ENCODE peak calls at places on chromosomes 3 and 15, in four cellular contexts. U is body of pancreas, G is OCI-LY7, B is right cardiac atrium. L is an unnamed sample.

GRCh38 chr15:77824361-77824985 is 191.8 kb upstream of the LINGO1 start:
- DNase-seq in B (peak; percentile 14), G (no peak), U (no peak), L (no peak)

GRCh38 chr15:35505152-35505551 is 40.8 kb downstream of the DPH6 start:
- DNase-seq in B (no peak), U (no peak), G (no peak), L (no peak)

GRCh38 chr3:172707967-172708366 is 2.9 kb downstream of the NCEH1 start:
- DNase-seq in B (no peak), U (no peak), G (no peak), L (no peak)

GRCh38 chr3:89504432-89504831 is 397.0 kb downstream of the EPHA3 start:
- DNase-seq in G (no peak), B (no peak), U (no peak), L (no peak)

GRCh38 chr3:25592510-25592968 is 72.2 kb downstream of the TOP2B start:
- DNase-seq in B (peak; percentile 80), G (peak; percentile 19), U (peak; percentile 29), L (no peak)

GRCh38 chr3:146380052-146380451 is 89.3 kb downstream of the PLSCR2 start:
- DNase-seq in U (no peak), B (no peak), G (no peak), L (no peak)

GRCh38 chr3:133937756-133938601 is 42.3 kb upstream of the RAB6B start:
- DNase-seq in G (no peak), U (no peak), B (no peak), L (no peak)

GRCh38 chr15:48566669-48567068 is 78.8 kb downstream of the FBN1 start:
- DNase-seq in U (no peak), G (no peak), B (no peak), L (no peak)

GRCh38 chr3:113695818-113696645 is at the start of gene USF3:
- DNase-seq in U (peak; percentile 84), B (peak; percentile 91), G (peak; percentile 87), L (peak; percentile 83)

GRCh38 chr3:118987466-118987865 is 47.2 kb downstream of the IGSF11 start:
- DNase-seq in U (peak; percentile 92), B (peak; percentile 83), G (no peak), L (peak; percentile 95)

GRCh38 chr3:136209921-136210320 is 13.8 kb upstream of the MSL2 start:
- DNase-seq in G (no peak), B (no peak), U (no peak), L (no peak)

GRCh38 chr15:32675474-32675873 is 34.0 kb downstream of the SCG5 start:
- DNase-seq in B (no peak), U (no peak), G (no peak), L (no peak)

DNA sequence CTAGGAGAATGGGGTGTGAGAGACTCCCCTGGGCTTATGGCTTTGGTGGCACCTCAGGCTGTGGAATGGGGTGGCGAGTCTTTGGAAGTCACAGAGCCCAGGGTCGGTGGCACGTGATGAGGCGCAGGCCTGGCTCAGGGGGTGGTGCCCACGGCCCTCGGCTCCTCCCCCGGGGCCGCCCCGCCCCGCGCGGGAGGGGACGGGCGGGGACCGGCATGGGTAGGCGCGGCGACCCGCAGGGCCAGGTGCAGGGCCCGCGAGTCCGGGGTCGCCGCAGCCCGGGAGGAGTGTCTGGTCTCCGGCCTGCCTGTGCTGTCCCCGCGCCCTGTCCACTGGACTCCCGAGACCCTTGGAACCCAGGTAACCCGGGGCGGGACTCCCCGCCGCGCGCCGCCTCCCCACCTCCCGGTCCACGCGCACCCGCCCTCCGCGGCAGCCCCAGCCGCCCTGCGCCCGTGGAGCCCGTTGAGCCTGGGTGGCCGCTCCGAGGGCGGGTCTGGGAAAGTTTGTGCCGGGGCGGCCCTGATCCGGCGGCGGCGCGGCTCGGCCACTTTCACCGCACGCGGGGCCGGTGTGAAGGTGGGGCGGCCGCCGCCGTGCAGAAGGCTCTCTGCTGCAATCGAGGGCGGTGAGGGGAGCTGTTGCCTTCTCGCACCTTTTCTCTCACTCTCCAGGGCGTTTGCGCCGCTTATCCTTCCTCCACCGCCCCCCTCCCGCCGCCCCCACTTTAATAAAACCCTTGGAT is at the start of gene PAQR5:
- DNase-seq in B (peak; percentile 71), U (peak; percentile 66), G (no peak), L (peak; percentile 26)
- H3K4me3 ChIP-seq in B (peak within 1 kb of the TSS; percentile 61), U (peak within 1 kb of the TSS; percentile 24), G (no peak within 1 kb of the TSS), L (peak within 1 kb of the TSS; percentile 50)

DNA sequence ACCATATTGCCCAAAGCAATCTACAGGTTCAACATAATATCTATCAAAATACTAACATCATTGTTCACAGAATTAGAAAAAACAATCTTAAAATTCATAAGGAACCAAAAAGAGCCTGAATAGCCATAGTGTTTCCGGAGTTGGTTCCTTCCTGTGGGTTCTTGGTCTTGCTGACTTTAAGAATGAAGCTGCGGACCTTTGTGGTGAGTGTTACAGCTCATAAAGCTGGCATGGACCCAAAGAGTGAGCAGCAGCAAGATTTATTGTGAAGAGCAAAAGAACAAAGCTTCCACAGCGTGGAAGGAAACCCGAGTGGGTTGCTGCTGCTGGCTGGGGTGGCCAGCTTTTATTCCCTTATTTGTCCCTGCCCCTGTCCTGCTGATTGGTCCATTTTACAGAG is 15.3 kb upstream of the ACVR2B start:
- DNase-seq in B (no peak), G (no peak), U (peak; percentile 12), L (no peak)
- H3K4me3 ChIP-seq in B (no peak overlapping the region), G (no peak overlapping the region), U (no peak overlapping the region), L (no peak overlapping the region)

GRCh38 chr15:72156928-72157327 is 38.7 kb downstream of the SENP8 start:
- DNase-seq in G (no peak), U (no peak), B (no peak), L (no peak)

GRCh38 chr15:72155021-72155621 is 36.9 kb downstream of the SENP8 start:
- DNase-seq in U (peak; percentile 96), B (peak; percentile 85), G (no peak), L (peak; percentile 92)

GRCh38 chr15:72154316-72154715 is 36.1 kb downstream of the SENP8 start:
- DNase-seq in B (no peak), G (no peak), U (no peak), L (no peak)

GRCh38 chr15:72153269-72153668 is 35.1 kb downstream of the SENP8 start:
- DNase-seq in B (no peak), U (no peak), G (no peak), L (no peak)

DNA sequence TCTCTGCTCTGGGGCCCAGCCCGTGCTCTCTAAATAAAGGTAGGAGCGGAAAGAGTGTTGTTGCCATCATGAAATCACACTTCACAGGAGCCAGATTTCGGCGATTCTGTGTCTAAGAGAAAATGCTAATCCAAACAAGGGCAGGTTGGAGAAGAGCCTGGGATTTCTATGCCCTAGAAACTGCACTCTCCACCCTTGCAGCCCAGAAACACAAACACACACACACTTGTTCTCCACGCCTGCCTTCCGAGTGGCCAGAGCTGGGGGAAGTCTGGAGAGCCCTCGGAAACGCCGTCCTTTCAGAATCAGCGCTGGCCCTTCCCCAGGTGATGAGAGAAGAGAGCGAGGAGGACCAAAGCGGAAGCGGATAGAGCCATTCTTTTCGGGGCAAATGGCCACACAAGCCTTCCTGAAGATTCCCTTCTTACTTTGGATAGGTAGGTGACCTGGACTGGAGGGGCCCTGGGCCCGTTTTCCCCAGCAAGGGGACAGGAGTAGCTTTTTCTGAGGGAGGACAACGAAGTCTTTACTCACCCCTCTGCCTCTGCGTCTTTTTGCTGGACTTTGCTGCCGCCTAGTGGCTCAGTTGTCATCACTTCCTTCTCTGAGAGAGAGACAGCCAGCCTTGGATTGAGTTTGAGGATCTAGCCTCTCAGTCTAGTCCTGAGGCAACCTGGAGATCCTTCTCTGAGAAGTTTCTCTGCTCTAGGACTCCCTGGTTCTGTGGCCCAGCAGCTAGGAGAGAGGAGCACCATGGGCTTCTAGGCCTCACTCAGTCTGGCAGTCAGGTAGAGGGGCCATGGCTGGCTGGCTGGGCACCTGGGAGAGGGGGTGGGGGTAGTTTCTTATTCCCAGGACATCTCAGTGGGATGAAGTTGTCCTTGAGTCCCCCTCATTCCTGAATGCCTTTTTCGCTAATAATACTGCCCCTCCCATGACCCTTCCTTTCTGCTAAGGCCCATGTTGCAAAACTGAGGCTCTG is 37.7 kb downstream of the SENP8 start:
- DNase-seq in B (peak; percentile 92), U (peak; percentile 90), G (peak; percentile 83), L (peak; percentile 94)
- H3K4me3 ChIP-seq in B (peak overlapping the region; percentile 50), U (no peak overlapping the region), G (peak overlapping the region; percentile 35), L (peak overlapping the region; percentile 45)

DNA sequence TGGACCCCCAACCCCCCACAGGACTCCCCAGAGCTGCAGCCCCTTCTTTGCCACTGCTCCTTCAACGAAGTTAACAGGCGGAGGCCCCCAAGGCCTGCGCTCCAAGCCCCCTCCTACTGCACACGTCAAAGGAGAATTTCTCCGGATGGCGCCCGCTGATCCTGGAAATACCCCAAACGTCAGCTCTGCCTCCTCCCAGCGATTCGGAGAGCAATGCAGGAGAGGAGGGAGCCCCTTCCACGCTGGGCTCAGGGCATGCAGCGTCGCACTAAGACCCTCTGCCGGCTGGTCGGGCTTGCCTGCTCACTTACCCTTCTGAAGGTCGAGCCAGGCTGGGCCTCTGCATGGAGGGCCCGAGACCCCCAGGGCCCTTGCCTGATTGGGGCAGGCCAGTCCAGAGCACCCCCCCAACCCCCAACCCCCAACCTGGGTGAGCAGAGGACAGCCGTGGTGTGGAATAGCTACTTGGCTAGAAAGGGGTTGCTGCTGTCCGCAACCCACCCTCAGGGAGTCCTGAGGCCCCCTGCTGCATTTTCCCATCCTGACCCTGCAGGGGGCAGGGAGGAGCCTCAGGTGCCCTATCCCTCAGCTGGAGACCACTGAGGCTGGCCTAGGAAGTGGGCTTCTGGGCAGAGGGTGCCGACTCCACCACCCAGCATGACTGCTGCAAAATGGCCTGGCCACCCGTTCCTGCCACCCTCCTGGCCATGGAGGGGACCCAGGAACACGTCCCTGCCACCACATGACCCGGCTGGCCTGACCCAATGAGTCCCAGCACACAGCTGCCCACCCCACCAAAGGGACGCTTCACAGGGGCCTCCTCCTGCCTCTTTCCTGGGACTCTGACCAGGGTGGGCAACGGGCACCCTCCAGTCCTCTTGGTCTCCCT is 981 bp downstream of the ATP2B2 start:
- DNase-seq in U (no peak), B (no peak), G (no peak), L (no peak)
- H3K4me3 ChIP-seq in U (no peak overlapping the region), B (no peak overlapping the region), G (no peak overlapping the region), L (no peak overlapping the region)

L was measured in testis.